ENCODE peak calls at places on chromosomes 6 and 20, in seven cellular contexts. One of them, this sample, is unnamed.

GRCh38 chr6:134585529-134585873 is 267.6 kb upstream of the SGK1 start:
- DNase-seq in A549: no peak
- DNase-seq in HepG2: no peak
- DNase-seq in IMR-90: no peak
- DNase-seq in HCT116: no peak
- DNase-seq in K562: peak
- DNase-seq in H1: no peak
- DNase-seq in this sample: no peak

GRCh38 chr6:50120300-50120699 is 70.6 kb upstream of the DEFB112 start:
- DNase-seq in A549: no peak
- DNase-seq in H1: no peak
- DNase-seq in HepG2: no peak
- DNase-seq in HCT116: no peak
- DNase-seq in K562: no peak
- DNase-seq in IMR-90: no peak
- DNase-seq in this sample: no peak

GRCh38 chr6:66896415-66896814 is 1189.4 kb upstream of the EYS start:
- DNase-seq in H1: no peak
- DNase-seq in K562: no peak
- DNase-seq in IMR-90: no peak
- DNase-seq in HCT116: no peak
- DNase-seq in A549: no peak
- DNase-seq in HepG2: peak
- DNase-seq in this sample: no peak

GRCh38 chr6:26514984-26515383 is 14.9 kb downstream of the BTN1A1 start:
- DNase-seq in A549: no peak
- DNase-seq in H1: no peak
- DNase-seq in HCT116: no peak
- DNase-seq in K562: no peak
- DNase-seq in HepG2: peak
- DNase-seq in IMR-90: peak
- DNase-seq in this sample: no peak

GRCh38 chr20:12171927-12172581 is 254.4 kb downstream of the BTBD3 start:
- DNase-seq in A549: no peak
- DNase-seq in HCT116: no peak
- DNase-seq in IMR-90: peak
- DNase-seq in K562: no peak
- DNase-seq in H1: no peak
- DNase-seq in HepG2: no peak
- DNase-seq in this sample: no peak

GRCh38 chr20:34907616-34908469 is 31.4 kb downstream of the ACSS2 start:
- DNase-seq in H1: no peak
- DNase-seq in IMR-90: peak
- DNase-seq in HepG2: peak
- DNase-seq in A549: peak
- DNase-seq in K562: no peak
- DNase-seq in HCT116: peak
- DNase-seq in this sample: no peak

GRCh38 chr6:93418113-93418447 is 1.3 kb downstream of the EPHA7 start:
- DNase-seq in HepG2: no peak
- DNase-seq in H1: no peak
- DNase-seq in A549: peak
- DNase-seq in K562: no peak
- DNase-seq in IMR-90: no peak
- DNase-seq in HCT116: no peak
- DNase-seq in this sample: no peak

GRCh38 chr6:121881974-121882667 is 446.7 kb downstream of the GJA1 start:
- DNase-seq in K562: no peak
- DNase-seq in A549: no peak
- DNase-seq in HepG2: no peak
- DNase-seq in H1: no peak
- DNase-seq in IMR-90: peak
- DNase-seq in HCT116: no peak
- DNase-seq in this sample: no peak

GRCh38 chr20:1905009-1905408 is 9.8 kb downstream of the SIRPA start:
- DNase-seq in H1: no peak
- DNase-seq in A549: no peak
- DNase-seq in K562: no peak
- DNase-seq in IMR-90: no peak
- DNase-seq in HCT116: no peak
- DNase-seq in HepG2: no peak
- DNase-seq in this sample: no peak

GRCh38 chr20:61753196-61753942 is 312.3 kb downstream of the TAF4 start:
- DNase-seq in A549: no peak
- DNase-seq in IMR-90: peak
- DNase-seq in H1: no peak
- DNase-seq in HepG2: no peak
- DNase-seq in K562: no peak
- DNase-seq in HCT116: no peak
- DNase-seq in this sample: no peak

GRCh38 chr6:86477510-86478166 is 459.7 kb upstream of the HTR1E start:
- DNase-seq in H1: peak
- DNase-seq in K562: no peak
- DNase-seq in IMR-90: no peak
- DNase-seq in HCT116: no peak
- DNase-seq in HepG2: no peak
- DNase-seq in A549: no peak
- DNase-seq in this sample: no peak

GRCh38 chr20:38805958-38806854 is 709 bp downstream of the PPP1R16B start:
- DNase-seq in A549: no peak
- DNase-seq in IMR-90: no peak
- DNase-seq in HepG2: no peak
- DNase-seq in HCT116: no peak
- DNase-seq in H1: peak
- DNase-seq in K562: peak
- DNase-seq in this sample: no peak

GRCh38 chr6:166707045-166707444 is 80.0 kb upstream of the RPS6KA2 start:
- DNase-seq in K562: no peak
- DNase-seq in A549: peak
- DNase-seq in IMR-90: peak
- DNase-seq in HCT116: no peak
- DNase-seq in H1: peak
- DNase-seq in HepG2: peak
- DNase-seq in this sample: no peak

GRCh38 chr6:28384143-28384533 is 15.4 kb downstream of the ZSCAN12 start:
- DNase-seq in IMR-90: no peak
- DNase-seq in A549: no peak
- DNase-seq in HCT116: no peak
- DNase-seq in H1: no peak
- DNase-seq in K562: no peak
- DNase-seq in HepG2: no peak
- DNase-seq in this sample: no peak

GRCh38 chr6:7978736-7979135 is 68.1 kb upstream of the TXNDC5 start:
- DNase-seq in HCT116: no peak
- DNase-seq in HepG2: no peak
- DNase-seq in H1: no peak
- DNase-seq in K562: no peak
- DNase-seq in IMR-90: no peak
- DNase-seq in A549: no peak
- DNase-seq in this sample: no peak

GRCh38 chr20:40978761-40979160 is 49.9 kb upstream of the TOP1 start:
- DNase-seq in IMR-90: no peak
- DNase-seq in HepG2: no peak
- DNase-seq in K562: no peak
- DNase-seq in H1: peak
- DNase-seq in A549: no peak
- DNase-seq in HCT116: no peak
- DNase-seq in this sample: no peak

DNA sequence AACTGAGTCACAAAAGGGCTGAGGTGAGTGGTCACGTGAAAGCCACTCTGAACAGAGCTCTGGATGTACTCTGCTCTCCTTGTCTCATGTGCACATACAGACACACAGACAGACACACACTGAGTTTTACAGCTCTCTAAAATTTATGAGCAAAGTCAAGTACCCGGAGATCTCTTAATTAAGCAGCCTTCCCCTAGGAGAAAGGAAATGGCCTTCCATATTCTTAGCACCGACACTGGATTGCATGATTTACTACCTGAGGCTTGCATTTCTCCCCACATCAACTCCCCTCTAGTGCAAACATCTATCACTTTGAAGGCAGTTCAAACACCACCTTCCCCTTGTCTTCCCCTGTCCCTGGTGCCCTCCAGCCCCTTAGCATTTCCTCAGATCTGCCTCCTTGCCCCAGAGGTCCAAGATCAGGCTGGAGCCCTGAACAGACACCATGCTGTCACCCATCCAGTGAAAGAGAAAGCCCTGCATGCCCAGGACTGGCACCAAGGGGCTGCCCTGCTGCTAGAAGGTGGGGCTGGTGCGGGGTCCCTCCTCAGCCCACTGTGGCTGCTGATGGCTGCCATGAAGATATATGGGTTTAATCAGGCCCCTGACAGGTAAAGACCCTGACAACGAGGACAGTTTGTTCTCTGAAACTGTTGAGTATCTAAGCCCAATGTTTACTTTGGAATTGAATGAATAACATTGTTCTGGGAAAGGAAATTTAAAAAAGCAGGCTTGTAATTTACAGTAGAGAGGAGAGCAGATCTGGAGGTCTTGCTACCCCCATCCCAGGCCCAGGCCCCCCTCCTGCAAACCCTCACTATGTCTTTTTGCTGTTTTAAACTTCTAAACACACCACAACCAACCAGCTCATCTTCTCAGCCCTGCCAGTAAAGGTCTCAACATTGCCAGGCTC is 171.1 kb downstream of the CDC5L start:
- DNase-seq in IMR-90: no peak
- DNase-seq in H1: no peak
- DNase-seq in HepG2: no peak
- DNase-seq in K562: no peak
- DNase-seq in HCT116: no peak
- DNase-seq in A549: no peak
- DNase-seq in this sample: no peak
- TF ChIP-seq CEBPB in IMR-90: no peak
- TF ChIP-seq CEBPB in H1: no peak
- TF ChIP-seq CEBPB in HepG2: no peak
- TF ChIP-seq CEBPB in K562: no peak
- TF ChIP-seq CEBPB in HCT116: no peak
- TF ChIP-seq CEBPB in A549: no peak
- TF ChIP-seq CEBPB in this sample: no peak

GRCh38 chr6:3259491-3259958 is 778 bp downstream of the PSMG4 start:
- DNase-seq in IMR-90: peak
- DNase-seq in A549: peak
- DNase-seq in K562: no peak
- DNase-seq in HepG2: peak
- DNase-seq in H1: no peak
- DNase-seq in HCT116: no peak
- DNase-seq in this sample: no peak
- TF ChIP-seq CEBPB in IMR-90: no peak
- TF ChIP-seq CEBPB in A549: no peak
- TF ChIP-seq CEBPB in K562: no peak
- TF ChIP-seq CEBPB in HepG2: no peak
- TF ChIP-seq CEBPB in H1: no peak
- TF ChIP-seq CEBPB in HCT116: no peak
- TF ChIP-seq CEBPB in this sample: no peak

GRCh38 chr6:144351338-144351737 is 66.2 kb downstream of the UTRN start:
- DNase-seq in K562: no peak
- DNase-seq in H1: no peak
- DNase-seq in IMR-90: no peak
- DNase-seq in HepG2: no peak
- DNase-seq in A549: no peak
- DNase-seq in HCT116: no peak
- DNase-seq in this sample: no peak

GRCh38 chr6:144350176-144350575 is 65.0 kb downstream of the UTRN start:
- DNase-seq in HepG2: no peak
- DNase-seq in K562: no peak
- DNase-seq in IMR-90: no peak
- DNase-seq in H1: no peak
- DNase-seq in A549: no peak
- DNase-seq in HCT116: no peak
- DNase-seq in this sample: no peak

GRCh38 chr6:144351741-144352140 is 66.6 kb downstream of the UTRN start:
- DNase-seq in H1: no peak
- DNase-seq in K562: no peak
- DNase-seq in HepG2: no peak
- DNase-seq in HCT116: no peak
- DNase-seq in A549: no peak
- DNase-seq in IMR-90: no peak
- DNase-seq in this sample: no peak

GRCh38 chr6:144347933-144348332 is 62.8 kb downstream of the UTRN start:
- DNase-seq in H1: no peak
- DNase-seq in HCT116: no peak
- DNase-seq in HepG2: no peak
- DNase-seq in A549: no peak
- DNase-seq in K562: no peak
- DNase-seq in IMR-90: no peak
- DNase-seq in this sample: no peak

DNA sequence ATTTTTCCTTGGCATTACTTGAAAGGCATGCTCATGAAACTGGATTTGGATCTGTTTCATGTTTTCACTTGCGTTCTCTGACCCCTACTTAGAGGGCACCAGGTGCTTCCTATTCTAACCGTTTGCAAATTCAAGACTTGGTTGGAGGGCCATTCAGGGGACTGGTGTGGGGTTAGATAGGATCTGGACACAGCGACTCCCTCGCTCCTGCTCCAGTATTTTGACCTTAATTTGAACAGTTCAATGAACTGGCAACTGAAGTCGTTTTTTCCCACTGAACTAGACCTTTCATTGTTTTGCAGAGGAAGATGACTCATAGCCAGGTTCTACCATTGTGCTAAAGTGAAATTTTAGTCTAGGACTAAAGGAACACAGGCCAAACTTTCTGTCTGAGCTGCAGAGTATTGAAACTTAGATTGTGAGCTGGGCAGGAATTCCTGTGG is 64.6 kb downstream of the UTRN start:
- DNase-seq in A549: no peak
- DNase-seq in HepG2: peak
- DNase-seq in K562: no peak
- DNase-seq in H1: no peak
- DNase-seq in HCT116: peak
- DNase-seq in IMR-90: peak
- DNase-seq in this sample: peak
- TF ChIP-seq CEBPB in A549: no peak
- TF ChIP-seq CEBPB in HepG2: no peak
- TF ChIP-seq CEBPB in K562: no peak
- TF ChIP-seq CEBPB in H1: no peak
- TF ChIP-seq CEBPB in HCT116: no peak
- TF ChIP-seq CEBPB in IMR-90: no peak
- TF ChIP-seq CEBPB in this sample: no peak

GRCh38 chr6:125868996-125869395 is 78.2 kb downstream of the NCOA7 start:
- DNase-seq in HCT116: no peak
- DNase-seq in A549: no peak
- DNase-seq in H1: no peak
- DNase-seq in K562: no peak
- DNase-seq in IMR-90: no peak
- DNase-seq in HepG2: no peak
- DNase-seq in this sample: no peak

GRCh38 chr6:125868252-125868651 is 77.5 kb downstream of the NCOA7 start:
- DNase-seq in H1: no peak
- DNase-seq in HCT116: no peak
- DNase-seq in K562: no peak
- DNase-seq in IMR-90: no peak
- DNase-seq in HepG2: no peak
- DNase-seq in A549: no peak
- DNase-seq in this sample: no peak

GRCh38 chr6:125871365-125871764 is 80.6 kb downstream of the NCOA7 start:
- DNase-seq in HCT116: no peak
- DNase-seq in K562: no peak
- DNase-seq in A549: no peak
- DNase-seq in IMR-90: peak
- DNase-seq in HepG2: no peak
- DNase-seq in H1: no peak
- DNase-seq in this sample: no peak

GRCh38 chr6:125869427-125869826 is 78.7 kb downstream of the NCOA7 start:
- DNase-seq in A549: no peak
- DNase-seq in K562: no peak
- DNase-seq in IMR-90: no peak
- DNase-seq in HCT116: no peak
- DNase-seq in H1: no peak
- DNase-seq in HepG2: no peak
- DNase-seq in this sample: no peak

GRCh38 chr6:125872259-125872921 is 81.6 kb downstream of the NCOA7 start:
- DNase-seq in HCT116: no peak
- DNase-seq in HepG2: no peak
- DNase-seq in H1: no peak
- DNase-seq in K562: peak
- DNase-seq in A549: peak
- DNase-seq in IMR-90: peak
- DNase-seq in this sample: no peak
- TF ChIP-seq CEBPB in HCT116: no peak
- TF ChIP-seq CEBPB in HepG2: no peak
- TF ChIP-seq CEBPB in H1: no peak
- TF ChIP-seq CEBPB in K562: no peak
- TF ChIP-seq CEBPB in A549: peak
- TF ChIP-seq CEBPB in IMR-90: no peak
- TF ChIP-seq CEBPB in this sample: no peak